ENCODE peak calls at places on chromosomes 11 and 22, in nine cellular contexts. X, S, P, T, Y, V, M, H and O are unnamed samples.

GRCh38 chr11:111502611-111503010 is 9.6 kb downstream of the BTG4 start:
- DNase-seq in X (no peak), S (no peak), P (no peak), T (no peak), Y (no peak), V (no peak), M (no peak), H (no peak), O (no peak)

GRCh38 chr11:134560566-134561347 is 148.7 kb upstream of the B3GAT1 start:
- DNase-seq in X (no peak), S (no peak), P (no peak), T (peak), Y (no peak), V (no peak), M (no peak), H (no peak), O (no peak)

GRCh38 chr11:20276661-20277000 is 86.9 kb upstream of the HTATIP2 start:
- DNase-seq in X (no peak), S (no peak), P (no peak), T (no peak), Y (no peak), V (no peak), M (no peak), H (no peak), O (no peak)

GRCh38 chr22:19875531-19876313 is 21.0 kb upstream of the GNB1L start:
- DNase-seq in X (no peak), S (no peak), P (peak), T (no peak), Y (no peak), V (no peak), M (no peak), H (no peak), O (no peak)

GRCh38 chr11:125147280-125147679 is 17.3 kb upstream of the PKNOX2 start:
- DNase-seq in X (no peak), S (no peak), P (no peak), T (no peak), Y (no peak), V (no peak), M (no peak), H (no peak), O (no peak)

GRCh38 chr11:59862252-59862651 is 4.0 kb downstream of the TCN1 start:
- DNase-seq in X (no peak), S (no peak), P (no peak), T (no peak), Y (no peak), V (no peak), M (no peak), H (no peak), O (no peak)

GRCh38 chr11:65121447-65121864 is 478 bp downstream of the FAU start:
- DNase-seq in X (no peak), S (peak), P (no peak), T (peak), Y (no peak), V (no peak), M (no peak), H (no peak), O (no peak)

GRCh38 chr22:47884775-47885174 is 1122.3 kb downstream of the TBC1D22A start:
- DNase-seq in X (no peak), S (no peak), P (no peak), T (no peak), Y (no peak), V (no peak), M (no peak), H (no peak), O (no peak)

GRCh38 chr11:124759268-124760204 is 2.6 kb downstream of the ESAM start:
- DNase-seq in X (no peak), S (no peak), P (no peak), T (no peak), Y (no peak), V (no peak), M (no peak), H (no peak), O (no peak)